ENCODE peak calls at places on chromosome 3, in eight cellular contexts. H, T, G, X, B, J, R and V are unnamed samples.

GRCh38 chr3:53803816-53804545 is 42.2 kb downstream of the CHDH start:
- DNase-seq in H (no peak), T (no peak), G (no peak), X (peak; percentile 49), B (no peak), J (no peak), R (peak; percentile 21), V (no peak)

GRCh38 chr3:169512991-169513390 is 150.5 kb downstream of the MECOM start:
- DNase-seq in H (no peak), T (no peak), G (no peak), X (no peak), B (no peak), J (no peak), R (no peak), V (no peak)

GRCh38 chr3:110894574-110894973 is 177.0 kb upstream of the NECTIN3 start:
- DNase-seq in H (no peak), T (no peak), G (no peak), X (no peak), B (no peak), J (peak; percentile 27), R (no peak), V (no peak)

GRCh38 chr3:44326035-44326434 is 12.5 kb upstream of the TCAIM start:
- DNase-seq in H (no peak), T (peak; percentile 56), G (no peak), X (no peak), B (no peak), J (peak; percentile 32), R (no peak), V (no peak)

GRCh38 chr3:89340431-89340830 is 233.0 kb downstream of the EPHA3 start:
- DNase-seq in H (no peak), T (no peak), G (no peak), X (no peak), B (no peak), J (no peak), R (no peak), V (no peak)

GRCh38 chr3:194532591-194532990 is 45.8 kb upstream of the ATP13A3 start:
- DNase-seq in H (no peak), T (no peak), G (no peak), X (no peak), B (no peak), J (no peak), R (no peak), V (no peak)

GRCh38 chr3:187040637-187041361 is 98.5 kb downstream of the RPL39L start:
- DNase-seq in H (no peak), T (peak; percentile 34), G (no peak), X (no peak), B (no peak), J (peak; percentile 45), R (no peak), V (no peak)

GRCh38 chr3:115692887-115693524 is 69.7 kb downstream of the GAP43 start:
- DNase-seq in H (peak; percentile 69), T (peak; percentile 66), G (peak; percentile 15), X (peak; percentile 81), B (peak; percentile 21), J (peak; percentile 67), R (peak; percentile 90), V (peak; percentile 33)

GRCh38 chr3:87069021-87069420 is 78.1 kb upstream of the VGLL3 start:
- DNase-seq in H (no peak), T (no peak), G (no peak), X (no peak), B (no peak), J (no peak), R (no peak), V (no peak)